ENCODE peak calls at places on chromosomes 12 and 14, in five cellular contexts. O is sigmoid colon, Z is A549, T is stomach, W is SK-N-SH. I is an unnamed sample.

GRCh38 chr12:109594566-109595317 is 21.1 kb downstream of the MVK start:
- DNase-seq in O (no peak), Z (no peak), T (no peak), W (no peak), I (no peak)

GRCh38 chr12:56469007-56469930 is 891 bp downstream of the SPRYD4 start:
- DNase-seq in O (peak; percentile 69), Z (no peak), T (peak; percentile 32), W (peak; percentile 59), I (peak; percentile 44)

GRCh38 chr12:85835810-85836715 is at the start of gene RASSF9:
- DNase-seq in O (peak; percentile 90), Z (peak; percentile 82), T (peak; percentile 80), W (no peak), I (peak; percentile 55)

GRCh38 chr12:67966560-67966959 is 22.7 kb upstream of the IFNG-AS1 start:
- DNase-seq in O (no peak), Z (no peak), T (no peak), W (no peak), I (no peak)

GRCh38 chr12:82870825-82871377 is 184.2 kb downstream of the TMTC2 start:
- DNase-seq in O (no peak), Z (no peak), T (no peak), W (no peak), I (no peak)

GRCh38 chr12:33653362-33653761 is 213.7 kb upstream of the SYT10 start:
- DNase-seq in O (no peak), Z (no peak), T (no peak), W (no peak), I (no peak)

GRCh38 chr14:83217492-83217891 is 1683.8 kb upstream of the SEL1L start:
- DNase-seq in O (no peak), Z (no peak), T (no peak), W (no peak), I (no peak)

GRCh38 chr12:42144174-42144423 is 575 bp downstream of the GXYLT1 start:
- DNase-seq in O (no peak), Z (no peak), T (no peak), W (no peak), I (no peak)

GRCh38 chr12:70774055-70774454 is 136.8 kb upstream of the PTPRB start:
- DNase-seq in O (no peak), Z (peak; percentile 35), T (no peak), W (no peak), I (no peak)

GRCh38 chr12:19412844-19413243 is 26.4 kb upstream of the AEBP2 start:
- DNase-seq in O (peak; percentile 77), Z (no peak), T (no peak), W (no peak), I (no peak)

GRCh38 chr12:131167334-131167733 is 213.6 kb downstream of the ADGRD1 start:
- DNase-seq in O (no peak), Z (no peak), T (no peak), W (no peak), I (no peak)

GRCh38 chr12:28253175-28253641 is 63.0 kb downstream of the CCDC91 start:
- DNase-seq in O (no peak), Z (no peak), T (no peak), W (no peak), I (no peak)

GRCh38 chr14:32657081-32657480 is 281.6 kb upstream of the NPAS3 start:
- DNase-seq in O (peak; percentile 62), Z (peak; percentile 61), T (no peak), W (no peak), I (peak; percentile 14)

GRCh38 chr12:67681145-67681778 is 32.7 kb downstream of the DYRK2 start:
- DNase-seq in O (no peak), Z (peak; percentile 33), T (no peak), W (no peak), I (no peak)

GRCh38 chr12:113612076-113612728 is 140.5 kb upstream of the LHX5 start:
- DNase-seq in O (no peak), Z (no peak), T (no peak), W (no peak), I (no peak)

GRCh38 chr12:113609692-113610469 is 138.2 kb upstream of the LHX5 start:
- DNase-seq in O (no peak), Z (no peak), T (no peak), W (peak; percentile 30), I (no peak)

GRCh38 chr12:113613414-113613813 is 141.7 kb upstream of the LHX5 start:
- DNase-seq in O (no peak), Z (no peak), T (no peak), W (no peak), I (no peak)

GRCh38 chr12:113611652-113612051 is 140.0 kb upstream of the LHX5 start:
- DNase-seq in O (no peak), Z (no peak), T (no peak), W (no peak), I (no peak)

GRCh38 chr12:113610698-113611097 is 139.0 kb upstream of the LHX5 start:
- DNase-seq in O (no peak), Z (no peak), T (no peak), W (no peak), I (no peak)
- TF ChIP-seq CTCF in O (no peak), Z (no peak), T (no peak), W (no peak), I (no peak)

DNA sequence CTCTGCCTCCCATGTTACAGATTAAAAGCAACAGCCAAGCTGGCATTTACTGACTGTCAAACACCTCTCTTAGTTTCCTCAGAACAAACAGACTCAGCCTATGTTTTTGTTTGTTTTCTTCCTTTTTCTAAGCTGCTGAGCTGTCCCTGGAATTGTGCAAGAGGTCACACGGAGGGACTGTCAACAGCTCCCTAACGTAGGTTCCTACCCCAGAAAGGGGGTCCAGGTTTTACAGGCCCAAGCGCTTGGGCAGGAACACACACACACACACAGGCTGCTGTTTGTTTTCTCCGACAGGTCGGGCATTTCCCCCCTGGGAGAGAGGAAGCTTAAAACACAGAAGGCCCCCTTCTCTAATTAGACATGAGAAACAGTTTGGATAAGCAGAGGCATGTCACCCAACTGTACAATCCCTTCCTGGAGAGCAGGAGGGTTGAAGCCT is 739.6 kb upstream of the TBX3 start:
- DNase-seq in O (no peak), Z (peak; percentile 44), T (no peak), W (no peak), I (no peak)
- TF ChIP-seq EP300 in O (no peak), Z (no peak), T (no peak), W (no peak), I (no peak)

GRCh38 chr14:35959835-35960234 is 133.7 kb downstream of the BRMS1L start:
- DNase-seq in O (no peak), Z (peak; percentile 35), T (no peak), W (no peak), I (no peak)
- TF ChIP-seq CTCF in O (no peak), Z (peak; percentile 44), T (no peak), W (peak; percentile 10), I (no peak)

DNA sequence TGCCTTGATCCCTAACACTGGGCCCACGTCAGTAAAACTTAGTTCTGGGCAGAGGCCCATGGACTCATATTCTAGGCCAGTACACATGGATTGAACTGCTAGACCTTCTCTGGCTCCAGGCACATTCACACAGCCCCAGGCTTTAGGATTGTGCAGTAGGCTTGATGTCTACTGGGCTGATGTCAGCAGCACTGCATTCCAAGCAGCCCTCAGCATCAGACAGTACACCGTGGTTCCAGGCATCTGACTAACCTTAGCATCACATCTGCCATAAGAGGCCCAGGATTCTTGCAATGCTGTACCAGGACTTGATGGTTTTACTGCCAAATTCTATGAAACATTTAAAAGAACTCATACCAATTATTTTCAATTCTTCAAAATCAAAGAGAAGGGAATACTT is 301.9 kb downstream of the CCER1 start:
- DNase-seq in O (no peak), Z (no peak), T (no peak), W (no peak), I (no peak)
- TF ChIP-seq EP300 in O (no peak), Z (no peak), T (no peak), W (no peak), I (no peak)

DNA sequence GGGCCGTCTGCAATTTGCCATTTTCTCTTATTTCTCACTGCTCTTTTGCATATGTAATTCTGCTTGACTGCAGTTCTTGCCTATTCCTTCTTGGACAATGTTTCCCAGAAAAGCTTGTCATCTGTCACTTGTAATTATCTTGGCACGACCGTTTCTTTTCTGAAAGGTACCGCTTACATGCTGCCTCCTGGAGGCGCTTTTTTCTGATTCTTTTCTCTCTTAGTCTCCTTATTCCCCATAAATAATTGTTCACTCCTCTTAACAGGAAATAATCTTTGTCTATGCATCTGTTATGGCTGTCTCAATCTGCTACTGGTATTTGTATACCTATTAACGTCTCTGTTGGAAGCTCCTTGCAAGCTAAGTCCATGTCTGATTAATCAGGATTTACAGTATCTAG is 1.3 kb upstream of the ALDH1L2 start:
- DNase-seq in O (no peak), Z (no peak), T (no peak), W (no peak), I (no peak)
- TF ChIP-seq CTCF in O (no peak), Z (no peak), T (no peak), W (no peak), I (no peak)

DNA sequence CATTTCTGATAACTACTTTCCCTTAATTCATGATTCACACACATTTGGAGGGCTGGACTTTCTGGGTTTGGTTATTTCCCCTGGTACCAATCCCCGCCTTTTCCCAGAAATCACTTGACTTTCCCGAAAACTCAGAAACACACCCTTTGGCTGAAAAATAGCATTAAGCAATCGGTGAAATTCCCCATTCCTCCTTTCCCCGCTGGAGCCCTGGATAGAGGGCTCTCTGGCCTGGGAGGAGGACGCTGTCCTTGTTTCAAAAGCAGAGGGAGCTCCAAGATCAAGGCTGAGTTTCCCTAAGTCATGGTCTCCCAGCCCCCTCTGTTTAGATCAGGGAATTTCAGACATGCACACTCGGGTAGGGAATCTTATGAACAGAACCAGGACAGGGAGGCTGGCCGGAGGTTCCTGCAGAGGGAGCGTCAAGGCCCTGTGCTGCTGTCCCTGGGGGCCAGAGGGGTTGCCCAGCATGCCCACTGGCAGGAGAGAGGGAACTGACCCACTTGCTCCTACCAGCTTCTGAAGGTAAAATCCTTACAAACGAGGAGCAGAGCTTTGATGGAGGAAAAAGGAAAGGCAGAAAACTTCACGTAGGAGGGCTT is at the start of gene C1S:
- DNase-seq in O (peak; percentile 95), Z (peak; percentile 95), T (peak; percentile 39), W (peak; percentile 53), I (peak; percentile 54)
- TF ChIP-seq EP300 in O (peak; percentile 21), Z (no peak), T (peak; percentile 87), W (no peak), I (peak; percentile 65)

I was measured in transverse colon.